ENCODE peak calls at places on chromosomes 11 and 22, in seven cellular contexts. D, G, H, O, E, W and Y are unnamed samples.

GRCh38 chr11:23976369-23976768 is 520.5 kb upstream of the LUZP2 start:
- DNase-seq in D (peak; percentile 65), G (no peak), H (no peak), O (no peak), E (no peak), W (no peak), Y (no peak)

GRCh38 chr22:48535868-48536690 is 1291.6 kb downstream of the BRD1 start:
- DNase-seq in D (no peak), G (no peak), H (peak; percentile 52), O (no peak), E (no peak), W (no peak), Y (peak; percentile 21)

GRCh38 chr22:23376256-23376655 is 195.9 kb downstream of the BCR start:
- DNase-seq in D (no peak), G (no peak), H (no peak), O (no peak), E (no peak), W (no peak), Y (no peak)

GRCh38 chr22:39937881-39938280 is 22.3 kb upstream of the TMA7B start:
- DNase-seq in D (no peak), G (no peak), H (no peak), O (no peak), E (no peak), W (no peak), Y (no peak)

GRCh38 chr11:35088676-35089075 is 50.3 kb upstream of the CD44 start:
- DNase-seq in D (peak; percentile 40), G (no peak), H (no peak), O (no peak), E (no peak), W (no peak), Y (no peak)

GRCh38 chr11:61618991-61619390 is 38.1 kb upstream of the SYT7 start:
- DNase-seq in D (no peak), G (no peak), H (no peak), O (no peak), E (no peak), W (no peak), Y (no peak)

GRCh38 chr11:75850787-75851186 is 35.8 kb downstream of the UVRAG start:
- DNase-seq in D (peak; percentile 27), G (no peak), H (no peak), O (no peak), E (no peak), W (no peak), Y (no peak)

GRCh38 chr22:50504245-50505211 is 3.0 kb downstream of the LMF2 start:
- DNase-seq in D (no peak), G (no peak), H (no peak), O (no peak), E (no peak), W (no peak), Y (no peak)

GRCh38 chr11:80155412-80156017 is 714.7 kb upstream of the TENM4 start:
- DNase-seq in D (peak; percentile 40), G (no peak), H (peak; percentile 29), O (no peak), E (no peak), W (peak; percentile 61), Y (peak; percentile 67)

GRCh38 chr11:124724854-124725718 is 14.7 kb upstream of the NRGN start:
- DNase-seq in D (no peak), G (no peak), H (no peak), O (no peak), E (no peak), W (no peak), Y (no peak)

GRCh38 chr22:32708835-32709234 is 92.7 kb upstream of the TIMP3 start:
- DNase-seq in D (peak; percentile 44), G (peak; percentile 76), H (no peak), O (no peak), E (no peak), W (no peak), Y (no peak)